ENCODE peak calls at places on chromosomes 4 and X, in seven cellular contexts. I, K, N, F, Y, Q and J are unnamed samples.
A peak's percentile ranks its signal among the peaks of the same experiment; 100 is the strongest.

GRCh38 chr4:90495936-90496335 is 368.7 kb downstream of the CCSER1 start:
- DNase-seq in Y (no peak), K (no peak), Q (no peak), N (no peak), I (no peak), F (no peak), J (no peak)

GRCh38 chrX:9302400-9302799 is 162.5 kb upstream of the TBL1X start:
- DNase-seq in N (no peak), Q (no peak), I (no peak), F (no peak), K (no peak), Y (no peak), J (no peak)

GRCh38 chr4:121726642-121727268 is 30.0 kb upstream of the ANXA5 start:
- DNase-seq in Y (no peak), K (peak; percentile 63), Q (no peak), I (no peak), F (no peak), N (no peak), J (peak; percentile 55)

GRCh38 chrX:102833136-102833535 is 103.9 kb upstream of the RAB40AL start:
- DNase-seq in I (no peak), K (no peak), Q (no peak), F (no peak), Y (no peak), N (no peak), J (no peak)

GRCh38 chr4:4333265-4333706 is 43.2 kb downstream of the ZBTB49 start:
- DNase-seq in Q (peak; percentile 49), K (peak; percentile 55), Y (no peak), N (no peak), F (peak; percentile 32), I (peak; percentile 42), J (peak; percentile 66)

GRCh38 chrX:124619710-124620109 is 273.3 kb downstream of the SH2D1A start:
- DNase-seq in Q (no peak), Y (no peak), N (no peak), K (no peak), I (no peak), F (peak; percentile 19), J (no peak)

GRCh38 chr4:141395246-141395830 is 174.6 kb downstream of the ZNF330 start:
- DNase-seq in N (no peak), F (no peak), I (no peak), K (no peak), Q (no peak), Y (no peak), J (no peak)

GRCh38 chr4:156609421-156609820 is 362.2 kb downstream of the PDGFC start:
- DNase-seq in Y (no peak), F (no peak), I (peak; percentile 31), Q (no peak), N (peak; percentile 61), K (no peak), J (no peak)

GRCh38 chr4:41287005-41287404 is 30.3 kb downstream of the UCHL1 start:
- DNase-seq in Y (no peak), K (peak; percentile 15), Q (no peak), I (no peak), N (no peak), F (no peak), J (peak; percentile 5)

GRCh38 chrX:40083120-40083978 is 14.4 kb downstream of the BCOR start:
- DNase-seq in K (no peak), I (peak; percentile 61), Y (peak; percentile 87), F (no peak), Q (peak; percentile 73), N (no peak), J (no peak)

GRCh38 chrX:45508459-45508858 is 307.8 kb upstream of the DIPK2B start:
- DNase-seq in N (no peak), Q (no peak), Y (no peak), I (no peak), K (no peak), F (no peak), J (no peak)

GRCh38 chrX:45506149-45506768 is 305.6 kb upstream of the DIPK2B start:
- DNase-seq in I (no peak), N (no peak), K (no peak), F (no peak), Q (no peak), Y (no peak), J (no peak)

GRCh38 chrX:45502396-45502795 is 301.7 kb upstream of the DIPK2B start:
- DNase-seq in Y (no peak), Q (no peak), I (no peak), K (no peak), N (no peak), F (no peak), J (no peak)

DNA sequence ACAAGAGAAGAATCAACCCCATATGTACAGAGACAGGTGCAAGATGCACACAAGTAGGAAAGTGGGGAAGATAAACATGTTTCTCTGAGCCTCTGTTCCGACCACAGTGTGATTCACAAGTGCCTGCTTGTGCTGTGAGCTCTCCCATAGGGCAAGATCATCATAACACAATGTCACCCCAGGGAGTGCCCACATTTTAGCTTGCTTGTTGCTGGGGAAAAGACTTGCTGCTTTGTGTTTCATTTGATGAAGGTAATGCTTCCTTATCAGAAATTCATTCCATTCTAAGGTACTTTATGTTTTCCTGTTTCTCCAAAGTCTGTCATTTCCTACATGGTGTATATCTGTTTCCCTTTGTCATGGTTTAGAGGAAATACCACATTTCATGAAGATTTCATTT is 304.5 kb upstream of the DIPK2B start:
- DNase-seq in N (no peak), I (no peak), Q (no peak), F (no peak), K (no peak), Y (no peak), J (no peak)
- H3K4me3 ChIP-seq in N (no peak overlapping the region), I (no peak overlapping the region), Q (no peak overlapping the region), F (no peak overlapping the region), K (no peak overlapping the region), Y (no peak overlapping the region), J (no peak overlapping the region)

DNA sequence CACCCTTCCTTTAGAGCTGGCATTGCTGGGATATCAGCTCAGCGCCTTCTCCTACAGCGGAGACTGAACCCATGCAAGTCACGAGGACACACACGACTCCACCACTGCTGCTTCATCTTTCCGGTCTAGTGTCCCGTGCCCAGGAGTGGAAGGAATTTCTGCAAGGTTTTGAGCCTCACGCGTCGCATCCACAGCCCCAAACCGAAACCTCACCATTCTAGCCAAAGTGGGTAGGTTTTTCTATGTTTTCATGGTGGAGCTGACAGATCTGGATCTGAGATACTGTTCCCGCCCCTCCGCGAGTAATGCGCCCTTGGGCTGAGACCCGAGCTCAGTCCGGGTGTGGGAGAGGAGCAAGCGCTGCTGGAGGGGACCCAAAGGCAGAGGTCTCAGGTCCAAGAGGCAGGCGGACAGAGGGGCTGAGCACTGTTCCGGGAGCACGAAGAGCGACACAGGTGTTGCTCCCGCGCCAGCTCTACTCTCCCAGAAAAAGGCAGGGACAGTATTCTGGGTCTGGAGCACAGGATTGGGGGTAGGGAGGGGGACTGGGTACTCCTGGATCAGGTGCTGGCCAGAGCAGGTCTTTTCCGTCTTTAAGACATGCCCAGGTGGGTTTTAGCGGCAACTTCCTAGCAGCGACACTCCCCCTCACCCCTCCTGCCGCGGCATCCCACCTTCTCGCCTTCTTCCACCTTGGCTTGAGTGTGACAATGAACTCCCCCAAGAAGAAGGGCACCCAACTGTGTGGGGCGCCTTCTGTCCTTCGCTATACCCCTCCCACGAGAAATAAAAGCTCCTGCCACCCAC is 1.9 kb downstream of the EPHA5 start:
- DNase-seq in I (no peak), Y (peak; percentile 36), N (peak; percentile 33), F (peak; percentile 28), K (no peak), Q (peak; percentile 25), J (no peak)
- H3K4me3 ChIP-seq in I (no peak overlapping the region), Y (peak overlapping the region; percentile 21), N (peak overlapping the region; percentile 45), F (peak overlapping the region; percentile 17), K (no peak overlapping the region), Q (peak overlapping the region; percentile 53), J (peak overlapping the region; percentile 56)

GRCh38 chrX:108437354-108437753 is 868 bp downstream of the COL4A6 start:
- DNase-seq in F (no peak), Y (no peak), K (no peak), I (no peak), N (no peak), Q (no peak), J (no peak)
- H3K4me3 ChIP-seq in F (no peak overlapping the region), Y (peak overlapping the region; percentile 71), K (no peak overlapping the region), I (no peak overlapping the region), N (no peak overlapping the region), Q (peak overlapping the region; percentile 34), J (no peak overlapping the region)

GRCh38 chr4:73705721-73706120 is 34.6 kb upstream of the CXCL8 start:
- DNase-seq in F (no peak), K (no peak), Q (no peak), N (no peak), Y (no peak), I (no peak), J (no peak)
- H3K4me3 ChIP-seq in F (no peak overlapping the region), K (no peak overlapping the region), Q (no peak overlapping the region), N (no peak overlapping the region), Y (no peak overlapping the region), I (no peak overlapping the region), J (no peak overlapping the region)

GRCh38 chr4:75179510-75179909 is 246.6 kb downstream of the PARM1 start:
- DNase-seq in Q (no peak), N (no peak), K (no peak), F (no peak), Y (no peak), I (no peak), J (no peak)

GRCh38 chr4:75180790-75181776 is 248.2 kb downstream of the PARM1 start:
- DNase-seq in N (no peak), Y (no peak), Q (no peak), F (no peak), K (no peak), I (no peak), J (no peak)

GRCh38 chr4:75180217-75180616 is 247.3 kb downstream of the PARM1 start:
- DNase-seq in K (no peak), F (no peak), I (no peak), Q (no peak), N (no peak), Y (no peak), J (no peak)
- H3K4me3 ChIP-seq in K (no peak overlapping the region), F (no peak overlapping the region), I (no peak overlapping the region), Q (no peak overlapping the region), N (no peak overlapping the region), Y (no peak overlapping the region), J (no peak overlapping the region)

GRCh38 chrX:17120816-17121215 is 174.4 kb downstream of the REPS2 start:
- DNase-seq in I (no peak), Q (no peak), F (no peak), Y (no peak), N (no peak), K (no peak), J (no peak)
- H3K4me3 ChIP-seq in I (no peak overlapping the region), Q (no peak overlapping the region), F (no peak overlapping the region), Y (no peak overlapping the region), N (no peak overlapping the region), K (no peak overlapping the region), J (no peak overlapping the region)